ENCODE peak calls at places on chromosomes 11 and 22, in five cellular contexts. One of them, this sample, is unnamed.
A peak's percentile ranks its signal among the peaks of the same experiment; 100 is the strongest.

GRCh38 chr11:60363542-60364525 is 14.5 kb upstream of the MS4A7 start:
- DNase-seq in mammary epithelial cell: peak; percentile 39
- DNase-seq in Peyer's patch: peak; percentile 91
- DNase-seq in tibial nerve: peak; percentile 79
- DNase-seq in fibroblast of mammary gland: peak; percentile 42
- DNase-seq in this sample: peak; percentile 66

GRCh38 chr11:7353100-7353499 is 101.4 kb downstream of the SYT9 start:
- DNase-seq in mammary epithelial cell: peak; percentile 24
- DNase-seq in Peyer's patch: no peak
- DNase-seq in tibial nerve: peak; percentile 11
- DNase-seq in fibroblast of mammary gland: peak; percentile 24
- DNase-seq in this sample: peak; percentile 30

GRCh38 chr11:92861641-92862040 is 107.8 kb upstream of the MTNR1B start:
- DNase-seq in mammary epithelial cell: no peak
- DNase-seq in Peyer's patch: no peak
- DNase-seq in tibial nerve: no peak
- DNase-seq in fibroblast of mammary gland: no peak
- DNase-seq in this sample: no peak

GRCh38 chr22:35631597-35631996 is 14.5 kb upstream of the MB start:
- DNase-seq in mammary epithelial cell: peak; percentile 21
- DNase-seq in Peyer's patch: peak; percentile 82
- DNase-seq in tibial nerve: no peak
- DNase-seq in fibroblast of mammary gland: peak; percentile 46
- DNase-seq in this sample: peak; percentile 54

GRCh38 chr11:75022759-75023396 is 34.1 kb downstream of the NEU3 start:
- DNase-seq in mammary epithelial cell: peak; percentile 64
- DNase-seq in Peyer's patch: peak; percentile 90
- DNase-seq in tibial nerve: peak; percentile 84
- DNase-seq in fibroblast of mammary gland: peak; percentile 87
- DNase-seq in this sample: peak; percentile 92

GRCh38 chr11:45146072-45147016 is at the start of gene PRDM11:
- DNase-seq in mammary epithelial cell: peak; percentile 70
- DNase-seq in Peyer's patch: no peak
- DNase-seq in tibial nerve: no peak
- DNase-seq in fibroblast of mammary gland: peak; percentile 68
- DNase-seq in this sample: peak; percentile 86

GRCh38 chr11:14617241-14618027 is 26.2 kb upstream of the PDE3B start:
- DNase-seq in mammary epithelial cell: peak; percentile 28
- DNase-seq in Peyer's patch: peak; percentile 47
- DNase-seq in tibial nerve: no peak
- DNase-seq in fibroblast of mammary gland: no peak
- DNase-seq in this sample: no peak

GRCh38 chr22:30609260-30610185 is 2.5 kb downstream of the TCN2 start:
- DNase-seq in mammary epithelial cell: peak; percentile 89
- DNase-seq in Peyer's patch: peak; percentile 86
- DNase-seq in tibial nerve: peak; percentile 61
- DNase-seq in fibroblast of mammary gland: peak; percentile 85
- DNase-seq in this sample: peak; percentile 78

GRCh38 chr11:65376138-65376713 is 6.2 kb downstream of the SLC25A45 start:
- DNase-seq in mammary epithelial cell: no peak
- DNase-seq in Peyer's patch: no peak
- DNase-seq in tibial nerve: no peak
- DNase-seq in fibroblast of mammary gland: no peak
- DNase-seq in this sample: no peak

GRCh38 chr11:3622521-3622920 is 19.3 kb downstream of the ART5 start:
- DNase-seq in mammary epithelial cell: no peak
- DNase-seq in Peyer's patch: no peak
- DNase-seq in tibial nerve: no peak
- DNase-seq in fibroblast of mammary gland: no peak
- DNase-seq in this sample: no peak

GRCh38 chr22:43155789-43156188 is 4.4 kb downstream of the TSPO start:
- DNase-seq in mammary epithelial cell: peak; percentile 44
- DNase-seq in Peyer's patch: no peak
- DNase-seq in tibial nerve: no peak
- DNase-seq in fibroblast of mammary gland: peak; percentile 35
- DNase-seq in this sample: no peak

GRCh38 chr11:68872216-68873003 is 30.7 kb upstream of the CPT1A start:
- DNase-seq in mammary epithelial cell: no peak
- DNase-seq in Peyer's patch: no peak
- DNase-seq in tibial nerve: no peak
- DNase-seq in fibroblast of mammary gland: peak; percentile 7
- DNase-seq in this sample: peak; percentile 71

GRCh38 chr22:37229012-37229804 is 14.9 kb downstream of the RAC2 start:
- DNase-seq in mammary epithelial cell: peak; percentile 67
- DNase-seq in Peyer's patch: no peak
- DNase-seq in tibial nerve: no peak
- DNase-seq in fibroblast of mammary gland: peak; percentile 89
- DNase-seq in this sample: peak; percentile 91

GRCh38 chr11:35166369-35167360 is 27.7 kb downstream of the CD44 start:
- DNase-seq in mammary epithelial cell: peak; percentile 98
- DNase-seq in Peyer's patch: peak; percentile 50
- DNase-seq in tibial nerve: no peak
- DNase-seq in fibroblast of mammary gland: peak; percentile 95
- DNase-seq in this sample: peak; percentile 96

GRCh38 chr11:69339041-69339733 is 45.2 kb downstream of the MYEOV start:
- DNase-seq in mammary epithelial cell: no peak
- DNase-seq in Peyer's patch: no peak
- DNase-seq in tibial nerve: no peak
- DNase-seq in fibroblast of mammary gland: no peak
- DNase-seq in this sample: no peak

GRCh38 chr11:15367695-15368094 is 253.0 kb downstream of the INSC start:
- DNase-seq in mammary epithelial cell: no peak
- DNase-seq in Peyer's patch: no peak
- DNase-seq in tibial nerve: no peak
- DNase-seq in fibroblast of mammary gland: no peak
- DNase-seq in this sample: no peak

GRCh38 chr11:47033439-47033838 is 96.9 kb downstream of the CSTPP1 start:
- DNase-seq in mammary epithelial cell: no peak
- DNase-seq in Peyer's patch: no peak
- DNase-seq in tibial nerve: no peak
- DNase-seq in fibroblast of mammary gland: peak; percentile 20
- DNase-seq in this sample: no peak

GRCh38 chr11:20070459-20070858 is 89.8 kb downstream of the DBX1 start:
- DNase-seq in mammary epithelial cell: no peak
- DNase-seq in Peyer's patch: no peak
- DNase-seq in tibial nerve: no peak
- DNase-seq in fibroblast of mammary gland: no peak
- DNase-seq in this sample: no peak

GRCh38 chr11:16216831-16217230 is 139.5 kb downstream of the SOX6 start:
- DNase-seq in mammary epithelial cell: no peak
- DNase-seq in Peyer's patch: no peak
- DNase-seq in tibial nerve: no peak
- DNase-seq in fibroblast of mammary gland: no peak
- DNase-seq in this sample: no peak

GRCh38 chr11:13897606-13898276 is 64.8 kb upstream of the SPON1 start:
- DNase-seq in mammary epithelial cell: no peak
- DNase-seq in Peyer's patch: no peak
- DNase-seq in tibial nerve: no peak
- DNase-seq in fibroblast of mammary gland: no peak
- DNase-seq in this sample: no peak

GRCh38 chr22:27312567-27313507 is 488.7 kb downstream of the MN1 start:
- DNase-seq in mammary epithelial cell: no peak
- DNase-seq in Peyer's patch: no peak
- DNase-seq in tibial nerve: no peak
- DNase-seq in fibroblast of mammary gland: no peak
- DNase-seq in this sample: no peak

GRCh38 chr22:30424471-30425326 is 869 bp upstream of the MTFP1 start:
- DNase-seq in mammary epithelial cell: peak; percentile 52
- DNase-seq in Peyer's patch: no peak
- DNase-seq in tibial nerve: peak; percentile 15
- DNase-seq in fibroblast of mammary gland: peak; percentile 57
- DNase-seq in this sample: peak; percentile 52

GRCh38 chr22:45742866-45743450 is 71.3 kb downstream of the ATXN10 start:
- DNase-seq in mammary epithelial cell: peak; percentile 9
- DNase-seq in Peyer's patch: no peak
- DNase-seq in tibial nerve: no peak
- DNase-seq in fibroblast of mammary gland: peak; percentile 77
- DNase-seq in this sample: peak; percentile 73

GRCh38 chr11:104095791-104096190 is 59.4 kb downstream of the DDI1 start:
- DNase-seq in mammary epithelial cell: no peak
- DNase-seq in Peyer's patch: no peak
- DNase-seq in tibial nerve: no peak
- DNase-seq in fibroblast of mammary gland: peak; percentile 53
- DNase-seq in this sample: no peak

GRCh38 chr11:43944761-43945311 is 2.4 kb downstream of the C11orf96 start:
- DNase-seq in mammary epithelial cell: peak; percentile 54
- DNase-seq in Peyer's patch: peak; percentile 86
- DNase-seq in tibial nerve: peak; percentile 75
- DNase-seq in fibroblast of mammary gland: no peak
- DNase-seq in this sample: peak; percentile 59

GRCh38 chr11:102266111-102266510 is 51.2 kb upstream of the BIRC3 start:
- DNase-seq in mammary epithelial cell: no peak
- DNase-seq in Peyer's patch: no peak
- DNase-seq in tibial nerve: no peak
- DNase-seq in fibroblast of mammary gland: peak; percentile 70
- DNase-seq in this sample: no peak

GRCh38 chr11:102269927-102270326 is 47.4 kb upstream of the BIRC3 start:
- DNase-seq in mammary epithelial cell: peak; percentile 95
- DNase-seq in Peyer's patch: no peak
- DNase-seq in tibial nerve: no peak
- DNase-seq in fibroblast of mammary gland: peak; percentile 70
- DNase-seq in this sample: peak; percentile 70

GRCh38 chr11:102267602-102268001 is 49.7 kb upstream of the BIRC3 start:
- DNase-seq in mammary epithelial cell: peak; percentile 83
- DNase-seq in Peyer's patch: peak; percentile 54
- DNase-seq in tibial nerve: no peak
- DNase-seq in fibroblast of mammary gland: peak; percentile 84
- DNase-seq in this sample: peak; percentile 54

GRCh38 chr11:102268985-102269470 is 48.3 kb upstream of the BIRC3 start:
- DNase-seq in mammary epithelial cell: no peak
- DNase-seq in Peyer's patch: no peak
- DNase-seq in tibial nerve: no peak
- DNase-seq in fibroblast of mammary gland: no peak
- DNase-seq in this sample: no peak

DNA sequence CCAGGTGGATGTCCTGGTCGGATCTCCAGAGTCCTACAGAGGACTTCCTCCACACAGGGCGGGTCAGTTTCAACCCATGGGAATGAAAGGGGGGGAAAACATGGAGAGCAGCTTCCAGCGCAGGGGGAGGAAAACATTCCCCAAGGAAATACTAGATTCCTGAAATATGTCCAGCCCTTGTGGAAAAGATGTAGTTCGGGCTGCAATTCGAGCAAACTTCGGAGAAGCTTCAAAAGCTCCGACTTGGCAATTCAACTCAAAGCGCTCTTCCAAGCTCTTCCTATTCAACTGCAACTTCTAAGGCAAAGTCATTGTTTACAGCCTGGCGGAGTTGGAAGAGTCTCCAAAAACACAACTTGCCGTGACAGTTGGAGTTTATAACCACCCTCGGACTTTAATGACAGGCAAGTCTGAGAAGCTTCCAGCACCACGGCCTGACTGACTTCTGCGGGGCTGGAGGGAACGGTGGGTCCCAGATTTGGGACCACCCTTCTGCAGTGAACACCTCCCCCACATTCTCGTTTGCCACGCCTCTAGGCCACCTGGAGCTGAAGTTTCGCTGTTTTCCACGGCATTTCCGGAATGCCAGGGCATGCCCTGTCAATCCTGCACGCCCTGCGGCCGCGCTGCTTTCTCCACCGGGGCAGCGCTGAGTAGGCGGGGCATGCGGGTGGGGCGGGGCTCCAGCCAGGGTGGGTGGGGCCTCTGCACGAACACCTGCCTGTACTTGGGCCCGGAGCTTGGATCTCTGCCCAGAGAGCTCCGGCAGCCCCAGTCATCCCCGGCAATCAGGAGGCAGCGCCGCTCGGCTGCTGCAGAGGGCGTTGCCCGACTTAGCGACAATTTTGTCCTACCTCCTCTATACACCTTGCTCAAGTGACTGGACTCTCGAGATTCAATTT is 49.0 kb upstream of the BIRC3 start:
- DNase-seq in mammary epithelial cell: peak; percentile 95
- DNase-seq in Peyer's patch: peak; percentile 95
- DNase-seq in tibial nerve: peak; percentile 35
- DNase-seq in fibroblast of mammary gland: peak; percentile 75
- DNase-seq in this sample: peak; percentile 72
- TF ChIP-seq CTCF in mammary epithelial cell: peak; percentile 66
- TF ChIP-seq CTCF in Peyer's patch: no peak
- TF ChIP-seq CTCF in tibial nerve: peak; percentile 52
- TF ChIP-seq CTCF in fibroblast of mammary gland: peak; percentile 41
- TF ChIP-seq CTCF in this sample: peak; percentile 52

DNA sequence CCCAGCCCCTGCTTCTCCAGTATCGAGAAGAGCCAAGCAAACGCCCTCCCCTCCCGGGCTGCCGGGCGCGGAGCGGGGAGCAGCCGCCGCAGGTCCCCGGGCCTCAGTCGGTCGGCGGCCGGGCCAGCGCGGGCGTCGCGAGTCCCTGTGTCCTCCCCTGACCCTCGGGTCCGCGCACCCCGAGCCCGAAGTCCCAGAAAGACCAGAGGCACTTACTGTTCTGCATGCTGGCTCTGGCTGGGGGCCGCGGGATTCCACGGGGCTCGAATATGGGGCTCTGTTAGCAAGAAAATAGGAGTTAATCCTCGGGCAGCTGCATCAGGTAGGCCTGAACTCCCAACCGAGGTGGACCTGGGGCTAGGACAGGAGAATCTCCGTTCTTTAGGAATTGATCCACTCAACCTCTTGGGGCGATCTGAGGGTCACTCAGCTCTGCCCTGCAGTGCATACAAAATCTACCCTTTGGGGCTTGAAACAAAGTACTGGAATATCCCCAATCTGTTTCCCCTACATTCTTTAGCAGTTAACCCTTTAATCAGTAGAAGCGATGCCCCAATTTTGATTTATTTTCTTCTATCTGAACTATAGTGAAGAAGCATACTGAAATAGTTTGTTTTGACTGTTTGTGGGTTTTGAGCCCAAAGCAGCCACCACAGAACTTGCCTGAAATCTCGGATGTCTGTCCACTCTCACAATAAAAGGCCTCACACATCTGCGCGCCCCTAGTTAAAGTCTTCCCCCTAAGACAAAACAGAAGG is 4.8 kb downstream of the PAX6 start:
- DNase-seq in mammary epithelial cell: no peak
- DNase-seq in Peyer's patch: no peak
- DNase-seq in tibial nerve: peak; percentile 2
- DNase-seq in fibroblast of mammary gland: no peak
- DNase-seq in this sample: no peak
- H3K4me3 ChIP-seq in mammary epithelial cell: no peak overlapping the region
- H3K4me3 ChIP-seq in Peyer's patch: no peak overlapping the region
- H3K4me3 ChIP-seq in tibial nerve: no peak overlapping the region
- H3K4me3 ChIP-seq in fibroblast of mammary gland: no peak overlapping the region
- H3K4me3 ChIP-seq in this sample: no peak overlapping the region

GRCh38 chr11:111512296-111513239 is at the start of gene BTG4:
- DNase-seq in mammary epithelial cell: no peak
- DNase-seq in Peyer's patch: no peak
- DNase-seq in tibial nerve: no peak
- DNase-seq in fibroblast of mammary gland: peak; percentile 14
- DNase-seq in this sample: peak; percentile 13
- TF ChIP-seq CTCF in mammary epithelial cell: no peak
- TF ChIP-seq CTCF in Peyer's patch: no peak
- TF ChIP-seq CTCF in tibial nerve: no peak
- TF ChIP-seq CTCF in fibroblast of mammary gland: no peak
- TF ChIP-seq CTCF in this sample: no peak

DNA sequence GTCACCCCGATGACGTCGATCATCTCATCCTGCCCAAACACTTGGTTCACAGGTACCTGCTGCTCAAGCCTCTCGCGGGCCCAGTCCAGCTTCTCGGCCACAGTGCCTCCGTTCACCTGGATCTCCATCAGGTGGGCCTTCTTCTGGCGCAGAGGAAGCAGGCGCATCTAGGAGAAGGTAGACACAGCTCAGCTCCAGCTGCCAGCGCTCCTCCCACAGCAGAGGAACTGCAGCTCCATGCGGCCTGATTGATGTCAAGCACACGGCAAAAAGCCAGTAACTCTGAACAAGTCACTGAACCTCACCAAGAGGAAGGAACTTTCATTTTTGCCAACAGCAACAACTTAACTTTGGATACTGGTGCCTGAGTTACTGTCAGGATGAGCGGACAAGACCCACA is 4.0 kb downstream of the RPL3 start:
- DNase-seq in mammary epithelial cell: no peak
- DNase-seq in Peyer's patch: no peak
- DNase-seq in tibial nerve: no peak
- DNase-seq in fibroblast of mammary gland: no peak
- DNase-seq in this sample: peak; percentile 29
- H3K4me3 ChIP-seq in mammary epithelial cell: peak overlapping the region; percentile 97
- H3K4me3 ChIP-seq in Peyer's patch: no peak overlapping the region
- H3K4me3 ChIP-seq in tibial nerve: no peak overlapping the region
- H3K4me3 ChIP-seq in fibroblast of mammary gland: peak overlapping the region; percentile 99
- H3K4me3 ChIP-seq in this sample: peak overlapping the region; percentile 71